ENCODE peak calls at places on chromosome 19, in nine cellular contexts. I is heart right ventricle; D is Peyer's patch; L is AG04450; J is testis; W is astrocyte of the spinal cord; Z is CD8-positive, alpha-beta T cell; U is body of pancreas; F is upper lobe of right lung. O is an unnamed sample.

GRCh38 chr19:5450482-5450881 is 4.7 kb upstream of the ZNRF4 start:
- DNase-seq in L (no peak), J (no peak), D (no peak), U (no peak), Z (no peak), W (no peak), F (no peak), I (no peak), O (no peak)

GRCh38 chr19:7973883-7974282 is 30.4 kb upstream of the TIMM44 start:
- DNase-seq in Z (no peak), U (no peak), F (no peak), L (no peak), J (no peak), I (peak; percentile 81), W (no peak), D (no peak), O (no peak)

GRCh38 chr19:10378124-10378523 is 2.2 kb downstream of the TYK2 start:
- DNase-seq in W (no peak), Z (no peak), D (no peak), L (no peak), F (no peak), J (no peak), U (no peak), I (no peak), O (no peak)

GRCh38 chr19:6181119-6181518 is 45.7 kb downstream of the ACSBG2 start:
- DNase-seq in W (no peak), U (no peak), J (no peak), Z (no peak), L (no peak), I (no peak), D (no peak), F (no peak), O (no peak)

GRCh38 chr19:13689050-13689449 is 75.3 kb upstream of the MRI1 start:
- DNase-seq in Z (no peak), I (no peak), L (no peak), F (no peak), W (no peak), U (peak; percentile 2), J (peak; percentile 49), D (no peak), O (no peak)

GRCh38 chr19:45401815-45402468 is 2.9 kb downstream of the PPP1R13L start:
- DNase-seq in I (no peak), D (no peak), W (no peak), J (no peak), L (no peak), F (no peak), U (no peak), Z (no peak), O (no peak)

GRCh38 chr19:44903602-44904425 is 1.8 kb upstream of the APOE start:
- DNase-seq in Z (peak; percentile 80), U (peak; percentile 63), F (peak; percentile 85), I (peak; percentile 78), J (peak; percentile 86), L (no peak), D (peak; percentile 85), W (peak; percentile 69), O (peak; percentile 66)

GRCh38 chr19:40273469-40274360 is 11.4 kb downstream of the AKT2 start:
- DNase-seq in W (no peak), J (no peak), Z (no peak), U (no peak), L (no peak), I (no peak), D (no peak), F (no peak), O (no peak)

GRCh38 chr19:49999371-50000010 is 25.7 kb downstream of the VRK3 start:
- DNase-seq in L (no peak), U (no peak), W (no peak), I (no peak), F (no peak), J (no peak), D (no peak), Z (no peak), O (no peak)

GRCh38 chr19:30287259-30287658 is 84.9 kb upstream of the ZNF536 start:
- DNase-seq in W (no peak), Z (no peak), D (no peak), F (no peak), I (no peak), L (no peak), U (no peak), J (no peak), O (no peak)

GRCh38 chr19:35722461-35722860 is 4.7 kb downstream of the KMT2B start:
- DNase-seq in D (no peak), I (no peak), L (no peak), F (no peak), J (no peak), Z (no peak), U (no peak), W (no peak), O (no peak)

GRCh38 chr19:2273356-2274184 is 8.4 kb downstream of the PEAK3 start:
- DNase-seq in Z (peak; percentile 80), U (peak; percentile 78), D (peak; percentile 89), F (peak; percentile 89), W (peak; percentile 54), J (peak; percentile 78), L (no peak), I (peak; percentile 82), O (peak; percentile 89)

GRCh38 chr19:2276429-2276989 is 5.5 kb downstream of the PEAK3 start:
- DNase-seq in F (no peak), W (no peak), I (no peak), L (no peak), D (no peak), J (no peak), Z (no peak), U (no peak), O (no peak)

GRCh38 chr19:2275588-2276428 is 6.2 kb downstream of the PEAK3 start:
- DNase-seq in D (peak; percentile 74), W (no peak), J (peak; percentile 71), L (no peak), F (no peak), U (no peak), Z (no peak), I (peak; percentile 56), O (no peak)

GRCh38 chr19:2274185-2274711 is 7.7 kb downstream of the PEAK3 start:
- DNase-seq in L (no peak), D (no peak), W (no peak), U (no peak), Z (no peak), J (no peak), F (no peak), I (no peak), O (no peak)

GRCh38 chr19:2274937-2275535 is 6.9 kb downstream of the PEAK3 start:
- DNase-seq in Z (peak; percentile 55), U (peak; percentile 70), I (peak; percentile 60), D (peak; percentile 77), W (peak; percentile 53), J (peak; percentile 77), F (peak; percentile 82), L (no peak), O (peak; percentile 85)
- H3K4me3 ChIP-seq in Z (no peak overlapping the region), U (no peak overlapping the region), I (no peak overlapping the region), D (no peak overlapping the region), W (no peak overlapping the region), J (no peak overlapping the region), F (no peak overlapping the region), L (no peak overlapping the region), O (no peak overlapping the region)

DNA sequence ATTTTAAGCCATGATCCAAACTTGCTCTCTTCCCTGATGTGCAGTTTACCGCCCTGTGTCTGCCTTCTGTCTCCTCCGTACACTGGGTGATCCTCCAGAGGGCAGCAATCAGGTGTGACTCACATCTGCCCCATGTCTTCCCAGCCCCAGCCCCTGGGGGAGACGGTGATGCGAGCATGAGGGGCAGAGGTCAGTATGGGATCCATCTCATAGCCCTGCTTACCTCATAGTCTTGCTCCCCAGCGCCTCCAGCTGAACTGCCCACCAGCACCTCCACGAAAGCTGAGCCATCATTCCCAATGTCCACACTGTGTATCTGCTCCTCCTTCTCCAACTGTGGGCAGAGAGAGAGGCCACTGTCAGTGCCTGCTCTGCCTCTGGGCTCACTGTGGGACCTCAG is 14.6 kb downstream of the XRCC1 start:
- DNase-seq in D (no peak), U (no peak), F (no peak), I (no peak), L (no peak), W (peak; percentile 12), J (no peak), Z (peak; percentile 23), O (no peak)
- TF ChIP-seq CTCF in D (no peak), U (no peak), F (no peak), I (no peak), L (no peak), W (peak; percentile 33), J (no peak), Z (no peak), O (no peak)

DNA sequence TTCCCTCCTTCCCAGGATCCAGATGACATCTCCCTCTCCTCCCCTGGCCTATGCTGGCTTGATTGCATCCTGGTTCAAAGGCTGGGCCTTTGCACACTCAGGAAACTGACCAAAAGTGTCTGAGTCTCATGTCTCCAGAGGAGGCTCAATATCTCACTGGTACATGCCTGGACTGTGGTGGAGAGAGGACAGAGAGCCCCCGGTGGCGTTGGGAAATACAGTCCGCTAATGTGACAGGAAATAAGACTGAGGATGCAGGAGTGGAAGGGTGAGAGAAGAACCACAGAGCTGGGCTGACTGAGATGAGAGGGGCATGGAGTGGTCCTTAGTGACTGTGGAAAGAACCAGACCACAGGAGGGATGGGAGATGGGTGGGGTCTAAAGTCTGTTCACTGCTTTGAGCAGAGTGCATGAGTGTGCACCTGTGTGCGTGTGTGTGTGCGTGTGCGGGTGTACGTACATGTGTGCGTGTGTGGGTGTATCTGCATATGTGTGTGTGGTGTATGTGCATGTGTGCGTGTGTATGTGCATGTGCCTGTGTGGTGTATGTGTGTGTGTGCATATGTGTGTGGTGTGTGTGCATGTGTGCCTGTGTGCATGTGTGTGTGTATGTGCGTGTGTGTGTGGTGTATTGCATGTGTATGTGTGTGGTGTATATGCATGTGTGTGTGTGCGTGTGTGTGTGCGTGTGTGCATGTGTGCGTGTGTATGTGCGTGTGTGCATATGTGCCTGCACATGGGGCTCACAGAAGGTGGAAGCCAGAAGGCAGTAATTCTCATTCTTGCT is 1.9 kb downstream of the SIGLEC5 start:
- DNase-seq in Z (no peak), L (no peak), W (no peak), J (no peak), I (no peak), U (no peak), D (no peak), F (no peak), O (no peak)
- H3K4me3 ChIP-seq in Z (no peak overlapping the region), L (no peak overlapping the region), W (no peak overlapping the region), J (no peak overlapping the region), I (no peak overlapping the region), U (no peak overlapping the region), D (no peak overlapping the region), F (no peak overlapping the region), O (no peak overlapping the region)

GRCh38 chr19:41758846-41759245 is 3.5 kb downstream of the CEACAM6 start:
- DNase-seq in I (no peak), D (no peak), U (no peak), Z (no peak), F (no peak), L (no peak), J (no peak), W (no peak), O (no peak)

GRCh38 chr19:41754596-41754995 is 734 bp upstream of the CEACAM6 start:
- DNase-seq in W (no peak), D (no peak), L (no peak), F (no peak), I (no peak), Z (no peak), J (no peak), U (no peak), O (no peak)

GRCh38 chr19:41755328-41755913 is at the start of gene CEACAM6:
- DNase-seq in D (no peak), F (no peak), W (no peak), J (no peak), I (no peak), Z (no peak), L (no peak), U (no peak), O (no peak)

GRCh38 chr19:41753159-41753558 is 2.2 kb upstream of the CEACAM6 start:
- DNase-seq in J (peak; percentile 71), F (peak; percentile 88), L (no peak), Z (peak; percentile 84), W (no peak), U (peak; percentile 64), I (peak; percentile 47), D (peak; percentile 83), O (peak; percentile 70)

GRCh38 chr19:41753936-41754529 is 1.3 kb upstream of the CEACAM6 start:
- DNase-seq in I (peak; percentile 12), Z (peak; percentile 74), W (peak; percentile 7), J (peak; percentile 73), D (no peak), F (no peak), L (no peak), U (peak; percentile 70), O (peak; percentile 67)
- TF ChIP-seq CTCF in I (peak; percentile 70), Z (peak; percentile 69), W (peak; percentile 78), J (peak; percentile 60), D (peak; percentile 71), F (peak; percentile 73), L (peak; percentile 69), U (peak; percentile 59), O (peak; percentile 55)